ENCODE peak calls at places on chromosomes 6 and 20, in seven cellular contexts. X, Y, N, V, O, Q and S are unnamed samples.

GRCh38 chr6:45801471-45802289 is 214.0 kb downstream of the CLIC5 start:
- DNase-seq in X (no peak), Y (no peak), N (no peak), V (no peak), O (no peak), Q (no peak), S (no peak)

GRCh38 chr6:129321303-129321702 is 388.7 kb downstream of the ARHGAP18 start:
- DNase-seq in X (no peak), Y (no peak), N (no peak), V (no peak), O (no peak), Q (no peak), S (no peak)

GRCh38 chr6:29071831-29072723 is 15.0 kb downstream of the OR2B3 start:
- DNase-seq in X (no peak), Y (no peak), N (peak), V (peak), O (no peak), Q (no peak), S (no peak)

GRCh38 chr6:79117752-79118151 is 39.7 kb upstream of the PHIP start:
- DNase-seq in X (no peak), Y (no peak), N (peak), V (no peak), O (no peak), Q (no peak), S (no peak)

GRCh38 chr6:55023231-55023630 is 151.1 kb upstream of the HCRTR2 start:
- DNase-seq in X (no peak), Y (no peak), N (no peak), V (no peak), O (no peak), Q (no peak), S (no peak)

GRCh38 chr6:37868447-37868825 is 48.9 kb downstream of the ZFAND3 start:
- DNase-seq in X (no peak), Y (no peak), N (peak), V (no peak), O (no peak), Q (no peak), S (peak)

GRCh38 chr20:4811661-4812181 is 90.0 kb downstream of the PRND start:
- DNase-seq in X (peak), Y (no peak), N (no peak), V (no peak), O (no peak), Q (peak), S (no peak)

GRCh38 chr6:158784505-158784904 is 34.7 kb downstream of the EZR start:
- DNase-seq in X (peak), Y (no peak), N (no peak), V (no peak), O (no peak), Q (no peak), S (peak)

GRCh38 chr6:159315562-159315961 is 146.4 kb downstream of the FNDC1 start:
- DNase-seq in X (no peak), Y (no peak), N (no peak), V (no peak), O (peak), Q (no peak), S (no peak)

GRCh38 chr6:41558033-41558807 is 12.0 kb downstream of the FOXP4 start:
- DNase-seq in X (no peak), Y (no peak), N (no peak), V (no peak), O (no peak), Q (no peak), S (no peak)

GRCh38 chr6:11918739-11919605 is 93.1 kb upstream of the HIVEP1 start:
- DNase-seq in X (no peak), Y (no peak), N (no peak), V (no peak), O (no peak), Q (no peak), S (no peak)

GRCh38 chr6:31763617-31763940 is 1.1 kb downstream of the SAPCD1 start:
- DNase-seq in X (no peak), Y (no peak), N (peak), V (no peak), O (no peak), Q (no peak), S (no peak)

GRCh38 chr20:17833036-17833674 is 133.4 kb downstream of the BANF2 start:
- DNase-seq in X (no peak), Y (no peak), N (peak), V (no peak), O (no peak), Q (no peak), S (no peak)

GRCh38 chr6:109351231-109352132 is 30.8 kb downstream of the CD164 start:
- DNase-seq in X (no peak), Y (no peak), N (peak), V (no peak), O (no peak), Q (no peak), S (no peak)

GRCh38 chr6:118548136-118548535 is at the start of gene PLN:
- DNase-seq in X (no peak), Y (no peak), N (no peak), V (no peak), O (no peak), Q (no peak), S (no peak)
- H3K4me3 ChIP-seq in X (peak), Y (peak), N (no peak), V (no peak), O (no peak), Q (no peak), S (no peak)

DNA sequence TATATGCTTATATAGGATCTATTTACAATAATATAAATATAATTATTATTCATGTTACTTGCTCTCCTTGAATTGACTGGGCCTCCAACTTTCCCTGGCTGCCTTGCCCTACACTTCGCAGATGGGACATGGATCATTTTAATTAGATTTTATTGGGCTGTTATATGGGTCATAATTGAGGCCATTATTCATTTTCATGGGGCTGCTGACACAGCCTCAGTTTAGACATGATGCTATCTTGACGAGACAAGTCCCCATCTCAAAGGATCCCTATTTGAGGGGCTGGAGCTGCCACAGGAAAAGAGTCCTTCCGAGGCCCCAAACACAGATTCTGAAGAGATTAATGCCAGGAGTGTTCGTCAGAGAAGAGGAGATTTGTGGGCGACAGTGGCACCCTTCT is 170.4 kb downstream of the DHX35 start:
- DNase-seq in X (no peak), Y (no peak), N (no peak), V (no peak), O (no peak), Q (no peak), S (no peak)
- TF ChIP-seq CTCF in X (no peak), Y (no peak), N (no peak), V (no peak), O (no peak), Q (no peak), S (no peak)

DNA sequence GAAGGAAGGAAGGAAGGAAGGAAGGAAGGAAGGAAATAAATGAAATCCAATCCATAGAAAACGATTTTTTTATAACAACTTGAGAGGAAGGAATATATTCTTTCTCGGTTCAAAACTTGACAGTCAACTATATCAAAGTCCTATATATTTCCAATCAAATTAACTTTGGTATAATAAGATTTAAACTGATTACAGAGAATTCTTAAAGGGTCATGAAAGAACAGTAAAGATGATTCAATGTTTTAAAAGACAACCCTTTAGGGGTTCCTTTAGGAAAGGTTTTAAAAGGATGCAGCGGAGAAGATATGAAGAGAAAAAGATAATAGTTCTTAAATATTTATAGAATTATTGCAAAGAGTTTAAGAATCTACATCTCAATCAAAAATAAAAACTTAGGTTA is 61.2 kb downstream of the ME1 start:
- DNase-seq in X (no peak), Y (no peak), N (no peak), V (no peak), O (no peak), Q (no peak), S (no peak)
- H3K4me3 ChIP-seq in X (no peak), Y (no peak), N (no peak), V (no peak), O (no peak), Q (no peak), S (no peak)

GRCh38 chr20:21208999-21209398 is 83.1 kb downstream of the KIZ start:
- DNase-seq in X (no peak), Y (no peak), N (no peak), V (no peak), O (no peak), Q (no peak), S (no peak)

GRCh38 chr20:21202284-21202683 is 76.4 kb downstream of the KIZ start:
- DNase-seq in X (no peak), Y (no peak), N (peak), V (no peak), O (no peak), Q (no peak), S (peak)

GRCh38 chr20:21206571-21206970 is 80.7 kb downstream of the KIZ start:
- DNase-seq in X (no peak), Y (no peak), N (no peak), V (no peak), O (no peak), Q (no peak), S (no peak)

GRCh38 chr20:21203036-21203656 is 77.3 kb downstream of the KIZ start:
- DNase-seq in X (no peak), Y (no peak), N (no peak), V (no peak), O (no peak), Q (no peak), S (peak)
- TF ChIP-seq CTCF in X (no peak), Y (no peak), N (no peak), V (no peak), O (no peak), Q (no peak), S (no peak)

GRCh38 chr6:75204222-75204958 is 1.5 kb downstream of the COL12A1 start:
- DNase-seq in X (peak), Y (peak), N (peak), V (no peak), O (no peak), Q (peak), S (no peak)

GRCh38 chr6:75205776-75206334 is at the start of gene COL12A1:
- DNase-seq in X (peak), Y (peak), N (peak), V (no peak), O (peak), Q (peak), S (no peak)

GRCh38 chr6:75206338-75207210 is 721 bp upstream of the COL12A1 start:
- DNase-seq in X (no peak), Y (peak), N (no peak), V (no peak), O (peak), Q (no peak), S (no peak)

GRCh38 chr6:75203721-75204120 is 2.1 kb downstream of the COL12A1 start:
- DNase-seq in X (no peak), Y (peak), N (peak), V (no peak), O (no peak), Q (no peak), S (no peak)

DNA sequence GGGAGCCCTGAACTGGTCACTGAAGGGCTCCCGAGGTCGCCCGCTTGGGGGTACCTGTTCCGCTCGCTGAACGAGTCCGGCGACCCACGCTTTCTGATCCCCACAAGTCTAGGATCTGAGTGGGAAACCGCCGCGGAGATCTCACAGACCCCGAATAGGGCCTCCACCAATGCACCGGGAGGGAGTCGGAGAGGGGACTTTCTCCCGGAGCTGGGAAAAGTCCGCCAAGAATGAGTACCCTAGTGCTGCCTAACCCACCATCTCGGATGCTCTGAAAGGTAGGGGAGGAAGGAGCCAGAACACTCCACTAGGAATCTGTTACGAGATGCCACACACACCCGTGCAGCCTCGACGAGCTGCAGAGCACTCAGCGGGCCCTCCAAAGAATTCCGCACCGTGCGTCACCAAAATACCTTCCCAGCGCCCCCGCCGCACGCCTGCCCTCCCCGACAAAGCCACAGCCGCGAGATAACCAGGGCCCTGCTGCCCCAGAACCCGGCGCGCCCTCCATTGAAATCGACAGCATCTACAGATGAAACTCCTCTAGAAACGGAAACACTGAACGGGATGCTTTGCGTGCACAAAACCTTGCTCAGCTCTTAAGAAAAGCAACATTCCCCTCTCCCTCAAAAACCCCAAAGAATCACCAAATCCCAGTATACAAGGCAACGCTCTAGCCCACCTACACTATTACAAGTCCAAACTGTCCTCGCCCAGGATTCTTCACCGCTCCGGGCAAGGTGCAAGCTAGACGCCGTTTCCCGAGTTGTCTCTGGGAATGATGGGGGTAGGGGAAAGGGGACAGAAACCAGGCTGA is 686 bp downstream of the COL12A1 start:
- DNase-seq in X (no peak), Y (peak), N (peak), V (no peak), O (peak), Q (peak), S (no peak)
- H3K4me3 ChIP-seq in X (peak), Y (peak), N (peak), V (peak), O (peak), Q (peak), S (peak)

GRCh38 chr6:105566503-105566902 is 163.6 kb upstream of the PREP start:
- DNase-seq in X (no peak), Y (no peak), N (no peak), V (no peak), O (no peak), Q (no peak), S (no peak)
- TF ChIP-seq CTCF in X (no peak), Y (no peak), N (no peak), V (no peak), O (no peak), Q (no peak), S (no peak)

GRCh38 chr20:37461376-37461775 is 59.7 kb upstream of the NNAT start:
- DNase-seq in X (no peak), Y (no peak), N (no peak), V (no peak), O (no peak), Q (no peak), S (no peak)

GRCh38 chr20:37468886-37469285 is 52.2 kb upstream of the NNAT start:
- DNase-seq in X (no peak), Y (no peak), N (no peak), V (no peak), O (no peak), Q (no peak), S (no peak)

GRCh38 chr20:37463726-37464125 is 57.3 kb upstream of the NNAT start:
- DNase-seq in X (no peak), Y (no peak), N (no peak), V (no peak), O (no peak), Q (no peak), S (no peak)

GRCh38 chr20:37464173-37464572 is 56.9 kb upstream of the NNAT start:
- DNase-seq in X (no peak), Y (no peak), N (no peak), V (no peak), O (peak), Q (no peak), S (no peak)

DNA sequence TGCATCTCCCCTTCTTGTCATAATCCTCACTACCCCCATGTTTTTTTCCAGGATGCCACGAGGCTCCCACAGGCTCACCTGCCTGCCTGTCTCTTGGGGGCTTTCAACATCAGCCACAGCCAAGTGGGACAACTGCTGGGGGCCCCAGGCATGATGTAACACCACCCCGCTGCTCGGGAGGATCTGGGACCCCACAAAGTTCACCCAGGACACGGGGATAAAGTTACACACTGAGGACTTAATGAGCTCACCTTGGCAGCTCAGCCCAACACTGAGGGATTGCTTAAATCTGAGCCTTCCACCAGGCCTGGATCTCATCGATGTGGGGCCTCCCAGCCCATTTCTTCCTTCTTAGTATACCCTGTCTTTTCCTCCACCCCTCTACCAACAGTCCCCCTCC is 56.4 kb upstream of the NNAT start:
- DNase-seq in X (no peak), Y (no peak), N (no peak), V (no peak), O (no peak), Q (no peak), S (no peak)
- H3K4me3 ChIP-seq in X (no peak), Y (no peak), N (no peak), V (no peak), O (no peak), Q (no peak), S (no peak)

DNA sequence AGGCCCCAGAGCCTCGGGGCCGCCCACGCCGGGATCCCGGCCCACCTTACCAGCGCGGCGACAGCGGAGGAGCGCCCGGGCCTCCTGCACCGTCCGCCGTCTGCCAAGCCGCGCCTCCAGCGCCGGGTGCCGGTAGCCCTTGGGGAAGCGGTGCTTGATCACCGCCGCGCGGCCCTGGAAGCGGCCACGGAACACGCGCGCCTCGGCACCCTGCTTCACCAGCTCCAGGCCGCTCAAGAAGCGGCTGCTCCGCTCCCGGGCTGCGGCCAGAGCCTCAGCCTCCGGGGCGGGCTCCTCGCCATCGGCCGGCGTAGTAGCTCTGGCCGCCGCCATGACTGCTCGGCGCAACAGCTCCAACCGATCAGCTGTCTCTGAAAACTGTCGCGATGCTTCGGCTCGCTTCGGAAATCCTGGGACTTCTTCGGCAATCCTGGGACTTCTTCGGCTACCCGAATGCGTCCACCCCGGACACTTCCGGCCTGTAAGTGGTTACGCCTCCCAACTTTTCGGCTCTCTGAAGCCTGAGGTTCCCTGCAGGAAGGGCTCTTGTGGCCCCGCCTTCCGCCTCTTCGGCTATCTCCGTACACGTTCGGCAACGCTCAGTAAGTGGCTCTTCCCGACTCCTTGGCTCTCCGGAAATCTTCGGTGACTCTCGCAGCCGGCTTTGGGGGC is at the start of gene TP53RK:
- DNase-seq in X (peak), Y (peak), N (peak), V (peak), O (peak), Q (peak), S (peak)
- TF ChIP-seq CTCF in X (peak), Y (peak), N (peak), V (no peak), O (peak), Q (peak), S (peak)